ENCODE peak calls at places on chromosomes 5 and 9, in seven cellular contexts. A, D, N, F, P, U and J are unnamed samples.

GRCh38 chr5:73170522-73170921 is 2.5 kb upstream of the TMEM174 start:
- DNase-seq in A (no peak), D (no peak), N (peak), F (no peak), P (no peak), U (no peak), J (peak)

GRCh38 chr5:74232281-74232680 is 408.2 kb downstream of the ENC1 start:
- DNase-seq in A (peak), D (no peak), N (no peak), F (no peak), P (no peak), U (no peak), J (peak)

GRCh38 chr9:124511426-124511840 is 4.2 kb upstream of the NR5A1 start:
- DNase-seq in A (no peak), D (no peak), N (no peak), F (no peak), P (no peak), U (no peak), J (peak)

GRCh38 chr5:80078921-80079320 is 43.8 kb downstream of the THBS4 start:
- DNase-seq in A (no peak), D (no peak), N (no peak), F (no peak), P (no peak), U (no peak), J (no peak)

GRCh38 chr9:127455299-127455992 is 4.1 kb downstream of the LRSAM1 start:
- DNase-seq in A (no peak), D (no peak), N (no peak), F (peak), P (peak), U (no peak), J (no peak)

GRCh38 chr5:141672856-141673813 is 8.9 kb downstream of the ARAP3 start:
- DNase-seq in A (no peak), D (no peak), N (no peak), F (no peak), P (no peak), U (no peak), J (no peak)

GRCh38 chr5:108556414-108556813 is 174.5 kb upstream of the FBXL17 start:
- DNase-seq in A (no peak), D (no peak), N (peak), F (no peak), P (no peak), U (no peak), J (no peak)

GRCh38 chr9:132531187-132531586 is 51.2 kb upstream of the BARHL1 start:
- DNase-seq in A (no peak), D (no peak), N (no peak), F (no peak), P (peak), U (no peak), J (no peak)

GRCh38 chr5:179267071-179267670 is 78.1 kb downstream of the ADAMTS2 start:
- DNase-seq in A (no peak), D (no peak), N (no peak), F (no peak), P (no peak), U (no peak), J (no peak)

GRCh38 chr9:122406264-122406890 is 35.6 kb downstream of the PTGS1 start:
- DNase-seq in A (no peak), D (no peak), N (no peak), F (no peak), P (no peak), U (no peak), J (no peak)

GRCh38 chr9:133951265-133951664 is 40.9 kb downstream of the VAV2 start:
- DNase-seq in A (no peak), D (no peak), N (no peak), F (no peak), P (peak), U (no peak), J (no peak)

GRCh38 chr9:7489018-7489417 is 310.6 kb downstream of the DMAC1 start:
- DNase-seq in A (no peak), D (no peak), N (no peak), F (no peak), P (peak), U (no peak), J (no peak)

GRCh38 chr5:179436321-179437122 is 91.3 kb upstream of the ADAMTS2 start:
- DNase-seq in A (no peak), D (no peak), N (no peak), F (no peak), P (no peak), U (no peak), J (no peak)

GRCh38 chr9:132404228-132404881 is 2.3 kb downstream of the TTF1 start:
- DNase-seq in A (no peak), D (peak), N (no peak), F (no peak), P (no peak), U (no peak), J (no peak)

GRCh38 chr5:55534436-55535198 is at the start of gene PLPP1:
- DNase-seq in A (peak), D (peak), N (peak), F (peak), P (peak), U (peak), J (peak)

GRCh38 chr9:85258823-85259370 is 482.9 kb downstream of the AGTPBP1 start:
- DNase-seq in A (peak), D (peak), N (peak), F (peak), P (peak), U (no peak), J (peak)

GRCh38 chr5:89045216-89045615 is 162.2 kb upstream of the MEF2C start:
- DNase-seq in A (no peak), D (no peak), N (no peak), F (no peak), P (no peak), U (no peak), J (no peak)

GRCh38 chr5:91642592-91642991 is 259.5 kb upstream of the ARRDC3 start:
- DNase-seq in A (no peak), D (no peak), N (no peak), F (no peak), P (no peak), U (no peak), J (no peak)

GRCh38 chr5:135230326-135230925 is 168.6 kb downstream of the MACROH2A1 start:
- DNase-seq in A (peak), D (no peak), N (no peak), F (peak), P (peak), U (no peak), J (peak)

GRCh38 chr9:96116275-96117051 is 185.5 kb downstream of the HSD17B3 start:
- DNase-seq in A (no peak), D (no peak), N (no peak), F (no peak), P (no peak), U (no peak), J (no peak)

GRCh38 chr5:137145726-137146125 is 353.4 kb downstream of the SPOCK1 start:
- DNase-seq in A (no peak), D (no peak), N (no peak), F (no peak), P (no peak), U (no peak), J (no peak)

GRCh38 chr5:56640763-56641406 is 174.5 kb upstream of the MAP3K1 start:
- DNase-seq in A (no peak), D (peak), N (no peak), F (no peak), P (peak), U (no peak), J (no peak)

GRCh38 chr5:93503598-93504067 is 77.4 kb downstream of the NR2F1-AS1 start:
- DNase-seq in A (peak), D (no peak), N (no peak), F (no peak), P (no peak), U (no peak), J (peak)

GRCh38 chr5:107135391-107135790 is 535.3 kb downstream of the EFNA5 start:
- DNase-seq in A (peak), D (no peak), N (no peak), F (no peak), P (no peak), U (no peak), J (no peak)

GRCh38 chr5:117645400-117645799 is 1070.8 kb upstream of the SEMA6A start:
- DNase-seq in A (no peak), D (no peak), N (no peak), F (no peak), P (no peak), U (no peak), J (no peak)

GRCh38 chr5:180135128-180135955 is 63.8 kb upstream of the RNF130 start:
- DNase-seq in A (peak), D (no peak), N (no peak), F (peak), P (no peak), U (no peak), J (no peak)

GRCh38 chr5:152271420-152271819 is 133.7 kb downstream of the NMUR2 start:
- DNase-seq in A (peak), D (no peak), N (peak), F (no peak), P (no peak), U (no peak), J (no peak)

GRCh38 chr5:140145818-140146522 is 20.2 kb downstream of the IGIP start:
- DNase-seq in A (peak), D (peak), N (peak), F (peak), P (peak), U (no peak), J (peak)

GRCh38 chr9:86977205-86977835 is 30.0 kb upstream of the GAS1 start:
- DNase-seq in A (no peak), D (no peak), N (no peak), F (no peak), P (no peak), U (no peak), J (peak)

GRCh38 chr9:108748776-108749175 is 107.0 kb downstream of the ACTL7B start:
- DNase-seq in A (no peak), D (no peak), N (no peak), F (no peak), P (no peak), U (no peak), J (no peak)

GRCh38 chr9:84254972-84255371 is 85.6 kb downstream of the SLC28A3 start:
- DNase-seq in A (no peak), D (no peak), N (peak), F (no peak), P (no peak), U (no peak), J (no peak)

GRCh38 chr9:69121155-69122085 is 52.7 kb upstream of the TJP2 start:
- DNase-seq in A (peak), D (peak), N (peak), F (no peak), P (peak), U (no peak), J (no peak)

GRCh38 chr5:21071421-21071820 is 1083.4 kb upstream of the CDH18 start:
- DNase-seq in A (no peak), D (no peak), N (no peak), F (no peak), P (no peak), U (no peak), J (no peak)

GRCh38 chr5:169354263-169354662 is 53.3 kb upstream of the SLIT3 start:
- DNase-seq in A (peak), D (no peak), N (no peak), F (no peak), P (no peak), U (no peak), J (peak)

GRCh38 chr5:80516826-80517225 is 28.9 kb downstream of the FAM151B start:
- DNase-seq in A (peak), D (peak), N (no peak), F (no peak), P (no peak), U (no peak), J (peak)

GRCh38 chr5:93430673-93431192 is 150.3 kb downstream of the NR2F1-AS1 start:
- DNase-seq in A (no peak), D (no peak), N (no peak), F (no peak), P (no peak), U (no peak), J (no peak)

GRCh38 chr9:98173181-98173580 is 19.3 kb downstream of the CORO2A start:
- DNase-seq in A (no peak), D (no peak), N (no peak), F (no peak), P (no peak), U (no peak), J (no peak)

GRCh38 chr5:96817496-96817895 is 9.8 kb upstream of the ERAP1 start:
- DNase-seq in A (no peak), D (no peak), N (no peak), F (no peak), P (no peak), U (no peak), J (no peak)

GRCh38 chr5:138874771-138875628 is at the start of gene LRRTM2:
- DNase-seq in A (peak), D (no peak), N (no peak), F (no peak), P (no peak), U (no peak), J (peak)

GRCh38 chr5:10591946-10592345 is 28.1 kb downstream of the ANKRD33B start:
- DNase-seq in A (no peak), D (no peak), N (no peak), F (no peak), P (no peak), U (no peak), J (no peak)

GRCh38 chr5:129115680-129116079 is 21.1 kb downstream of the ISOC1 start:
- DNase-seq in A (no peak), D (no peak), N (no peak), F (no peak), P (no peak), U (no peak), J (no peak)

GRCh38 chr5:129111351-129111750 is 16.8 kb downstream of the ISOC1 start:
- DNase-seq in A (no peak), D (no peak), N (no peak), F (no peak), P (no peak), U (no peak), J (no peak)

GRCh38 chr5:129112295-129112694 is 17.7 kb downstream of the ISOC1 start:
- DNase-seq in A (no peak), D (no peak), N (no peak), F (no peak), P (no peak), U (no peak), J (no peak)

GRCh38 chr5:129114539-129115193 is 20.1 kb downstream of the ISOC1 start:
- DNase-seq in A (no peak), D (no peak), N (no peak), F (no peak), P (no peak), U (no peak), J (no peak)

GRCh38 chr5:129113867-129114266 is 19.3 kb downstream of the ISOC1 start:
- DNase-seq in A (no peak), D (no peak), N (no peak), F (no peak), P (no peak), U (no peak), J (no peak)
- TF ChIP-seq CTCF in A (no peak), D (no peak), N (peak), F (no peak), P (no peak), U (no peak), J (peak)

GRCh38 chr5:5466227-5466626 is 43.8 kb downstream of the ICE1 start:
- DNase-seq in A (no peak), D (no peak), N (no peak), F (no peak), P (no peak), U (no peak), J (no peak)
- TF ChIP-seq CTCF in A (peak), D (no peak), N (no peak), F (no peak), P (no peak), U (no peak), J (no peak)

GRCh38 chr5:78537821-78538220 is 110.8 kb downstream of the LHFPL2 start:
- DNase-seq in A (peak), D (peak), N (peak), F (no peak), P (no peak), U (no peak), J (peak)
- TF ChIP-seq CTCF in A (peak), D (peak), N (peak), F (peak), P (peak), U (peak), J (peak)

DNA sequence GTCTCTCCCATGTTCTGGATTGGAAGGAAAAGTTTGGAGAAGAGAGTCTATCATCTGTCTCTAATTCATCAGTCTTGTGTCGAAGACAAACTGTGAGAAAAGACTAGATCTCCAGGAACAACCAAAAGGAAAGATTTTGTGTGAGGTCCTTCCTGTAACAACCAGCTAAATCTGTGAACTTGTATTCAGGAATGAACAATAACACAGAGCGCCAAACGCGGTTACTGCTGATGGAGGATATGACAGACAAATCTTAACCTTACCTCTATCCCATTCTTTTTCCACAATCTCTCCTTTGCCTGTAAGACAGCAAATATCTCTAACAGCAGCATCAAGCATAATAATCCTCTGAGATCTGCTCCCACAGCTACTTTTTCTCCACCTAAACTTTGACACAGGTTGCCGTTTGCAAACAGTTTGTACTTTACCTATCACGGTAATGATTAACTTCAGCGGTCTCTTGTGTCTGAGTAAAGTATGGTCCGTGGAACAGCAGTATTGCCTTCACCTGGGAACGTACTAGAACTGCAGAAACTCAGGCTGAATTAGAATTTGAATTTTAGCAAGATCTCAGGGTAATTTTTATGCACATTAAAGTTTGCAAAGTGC is 387.6 kb downstream of the ELAVL2 start:
- DNase-seq in A (no peak), D (no peak), N (no peak), F (no peak), P (no peak), U (no peak), J (no peak)
- TF ChIP-seq CTCF in A (no peak), D (no peak), N (no peak), F (no peak), P (no peak), U (no peak), J (no peak)

GRCh38 chr9:93427655-93428379 is 23.7 kb upstream of the FAM120A start:
- DNase-seq in A (no peak), D (no peak), N (no peak), F (no peak), P (no peak), U (no peak), J (no peak)
- TF ChIP-seq CTCF in A (no peak), D (no peak), N (peak), F (no peak), P (no peak), U (no peak), J (peak)

GRCh38 chr5:78056901-78057514 is 237.5 kb downstream of the AP3B1 start:
- DNase-seq in A (peak), D (no peak), N (no peak), F (no peak), P (no peak), U (no peak), J (no peak)
- TF ChIP-seq CTCF in A (peak), D (no peak), N (peak), F (no peak), P (no peak), U (no peak), J (peak)

GRCh38 chr5:66807743-66808142 is 211.6 kb downstream of the MAST4 start:
- DNase-seq in A (peak), D (no peak), N (no peak), F (no peak), P (no peak), U (no peak), J (peak)
- TF ChIP-seq CTCF in A (peak), D (no peak), N (peak), F (no peak), P (peak), U (peak), J (peak)

DNA sequence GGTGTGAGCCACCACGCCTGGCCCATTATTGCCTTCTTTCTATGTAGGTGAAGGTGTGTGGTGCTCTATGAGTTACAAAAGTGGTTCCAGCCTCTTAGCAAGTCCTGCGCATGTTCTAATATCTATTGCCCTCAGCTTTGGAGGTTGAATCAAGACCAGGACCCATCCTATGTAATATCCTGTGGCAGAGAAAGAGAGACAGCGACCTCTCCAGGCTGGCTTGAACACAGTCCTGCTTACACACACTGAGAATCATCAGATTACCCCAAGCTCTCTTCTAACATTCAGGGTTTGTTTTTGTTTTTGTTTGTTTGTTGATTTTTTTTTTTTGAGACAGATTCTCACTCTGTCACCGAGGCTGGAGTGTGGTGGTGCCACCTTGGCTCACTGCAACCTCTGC is 94.7 kb upstream of the OSMR start:
- DNase-seq in A (no peak), D (no peak), N (no peak), F (no peak), P (no peak), U (no peak), J (no peak)
- TF ChIP-seq CTCF in A (peak), D (no peak), N (peak), F (no peak), P (no peak), U (no peak), J (peak)